ENCODE peak calls at places on chromosomes 16 and 17, in nine cellular contexts. One of them, this sample, is unnamed.

GRCh38 chr16:75385507-75386152 is 47.7 kb downstream of the CFDP1 start:
- DNase-seq in neural crest cell: no peak
- DNase-seq in activated CD8-positive, alpha-beta T cell treated with anti-CD3 and anti-CD28 coated beads for 36 hours: no peak
- DNase-seq in activated CD4-positive, alpha-beta T cell treated with anti-CD3 and anti-CD28 coated beads, Interleukin-2, amount 50 U/mL, for 4 hours: no peak
- DNase-seq in HEK293T: peak
- DNase-seq in hippocampal formation: no peak
- DNase-seq in stimulated activated CD8-positive, alpha-beta memory T cell treated with anti-CD3 and anti-CD28 coated beads, Interleukin-12 subunit alpha, Interleukin-12 subunit beta, amount 100 ng/mL, for 4 hours: no peak
- DNase-seq in myocyte: peak
- DNase-seq in H54: no peak
- DNase-seq in this sample: peak

GRCh38 chr17:78137392-78138203 is 7.0 kb downstream of the TMC8 start:
- DNase-seq in neural crest cell: no peak
- DNase-seq in activated CD8-positive, alpha-beta T cell treated with anti-CD3 and anti-CD28 coated beads for 36 hours: peak
- DNase-seq in activated CD4-positive, alpha-beta T cell treated with anti-CD3 and anti-CD28 coated beads, Interleukin-2, amount 50 U/mL, for 4 hours: no peak
- DNase-seq in HEK293T: no peak
- DNase-seq in hippocampal formation: no peak
- DNase-seq in stimulated activated CD8-positive, alpha-beta memory T cell treated with anti-CD3 and anti-CD28 coated beads, Interleukin-12 subunit alpha, Interleukin-12 subunit beta, amount 100 ng/mL, for 4 hours: no peak
- DNase-seq in myocyte: no peak
- DNase-seq in H54: no peak
- DNase-seq in this sample: no peak

GRCh38 chr16:3142327-3142726 is 7.5 kb downstream of the ZNF213 start:
- DNase-seq in neural crest cell: no peak
- DNase-seq in activated CD8-positive, alpha-beta T cell treated with anti-CD3 and anti-CD28 coated beads for 36 hours: no peak
- DNase-seq in activated CD4-positive, alpha-beta T cell treated with anti-CD3 and anti-CD28 coated beads, Interleukin-2, amount 50 U/mL, for 4 hours: no peak
- DNase-seq in HEK293T: no peak
- DNase-seq in hippocampal formation: no peak
- DNase-seq in stimulated activated CD8-positive, alpha-beta memory T cell treated with anti-CD3 and anti-CD28 coated beads, Interleukin-12 subunit alpha, Interleukin-12 subunit beta, amount 100 ng/mL, for 4 hours: no peak
- DNase-seq in myocyte: no peak
- DNase-seq in H54: no peak
- DNase-seq in this sample: no peak

GRCh38 chr17:9173386-9173983 is 152.2 kb downstream of the NTN1 start:
- DNase-seq in neural crest cell: no peak
- DNase-seq in activated CD8-positive, alpha-beta T cell treated with anti-CD3 and anti-CD28 coated beads for 36 hours: no peak
- DNase-seq in activated CD4-positive, alpha-beta T cell treated with anti-CD3 and anti-CD28 coated beads, Interleukin-2, amount 50 U/mL, for 4 hours: no peak
- DNase-seq in HEK293T: no peak
- DNase-seq in hippocampal formation: no peak
- DNase-seq in stimulated activated CD8-positive, alpha-beta memory T cell treated with anti-CD3 and anti-CD28 coated beads, Interleukin-12 subunit alpha, Interleukin-12 subunit beta, amount 100 ng/mL, for 4 hours: no peak
- DNase-seq in myocyte: no peak
- DNase-seq in H54: no peak
- DNase-seq in this sample: no peak

GRCh38 chr16:66660422-66661209 is 35.9 kb downstream of the CMTM4 start:
- DNase-seq in neural crest cell: peak
- DNase-seq in activated CD8-positive, alpha-beta T cell treated with anti-CD3 and anti-CD28 coated beads for 36 hours: no peak
- DNase-seq in activated CD4-positive, alpha-beta T cell treated with anti-CD3 and anti-CD28 coated beads, Interleukin-2, amount 50 U/mL, for 4 hours: no peak
- DNase-seq in HEK293T: peak
- DNase-seq in hippocampal formation: peak
- DNase-seq in stimulated activated CD8-positive, alpha-beta memory T cell treated with anti-CD3 and anti-CD28 coated beads, Interleukin-12 subunit alpha, Interleukin-12 subunit beta, amount 100 ng/mL, for 4 hours: no peak
- DNase-seq in myocyte: peak
- DNase-seq in H54: peak
- DNase-seq in this sample: peak

GRCh38 chr16:88789593-88789992 is 4.6 kb upstream of the PIEZO1 start:
- DNase-seq in neural crest cell: no peak
- DNase-seq in activated CD8-positive, alpha-beta T cell treated with anti-CD3 and anti-CD28 coated beads for 36 hours: no peak
- DNase-seq in activated CD4-positive, alpha-beta T cell treated with anti-CD3 and anti-CD28 coated beads, Interleukin-2, amount 50 U/mL, for 4 hours: no peak
- DNase-seq in HEK293T: no peak
- DNase-seq in hippocampal formation: no peak
- DNase-seq in stimulated activated CD8-positive, alpha-beta memory T cell treated with anti-CD3 and anti-CD28 coated beads, Interleukin-12 subunit alpha, Interleukin-12 subunit beta, amount 100 ng/mL, for 4 hours: no peak
- DNase-seq in myocyte: peak
- DNase-seq in H54: no peak
- DNase-seq in this sample: no peak

GRCh38 chr17:81865733-81866439 is 5.3 kb downstream of the ARHGDIA start:
- DNase-seq in neural crest cell: no peak
- DNase-seq in activated CD8-positive, alpha-beta T cell treated with anti-CD3 and anti-CD28 coated beads for 36 hours: no peak
- DNase-seq in activated CD4-positive, alpha-beta T cell treated with anti-CD3 and anti-CD28 coated beads, Interleukin-2, amount 50 U/mL, for 4 hours: no peak
- DNase-seq in HEK293T: no peak
- DNase-seq in hippocampal formation: no peak
- DNase-seq in stimulated activated CD8-positive, alpha-beta memory T cell treated with anti-CD3 and anti-CD28 coated beads, Interleukin-12 subunit alpha, Interleukin-12 subunit beta, amount 100 ng/mL, for 4 hours: no peak
- DNase-seq in myocyte: no peak
- DNase-seq in H54: no peak
- DNase-seq in this sample: no peak

GRCh38 chr16:88924834-88925539 is 52.0 kb downstream of the CBFA2T3 start:
- DNase-seq in neural crest cell: no peak
- DNase-seq in activated CD8-positive, alpha-beta T cell treated with anti-CD3 and anti-CD28 coated beads for 36 hours: peak
- DNase-seq in activated CD4-positive, alpha-beta T cell treated with anti-CD3 and anti-CD28 coated beads, Interleukin-2, amount 50 U/mL, for 4 hours: no peak
- DNase-seq in HEK293T: peak
- DNase-seq in hippocampal formation: no peak
- DNase-seq in stimulated activated CD8-positive, alpha-beta memory T cell treated with anti-CD3 and anti-CD28 coated beads, Interleukin-12 subunit alpha, Interleukin-12 subunit beta, amount 100 ng/mL, for 4 hours: no peak
- DNase-seq in myocyte: peak
- DNase-seq in H54: peak
- DNase-seq in this sample: peak

GRCh38 chr17:7336240-7337175 is at the start of gene ACAP1:
- DNase-seq in neural crest cell: no peak
- DNase-seq in activated CD8-positive, alpha-beta T cell treated with anti-CD3 and anti-CD28 coated beads for 36 hours: peak
- DNase-seq in activated CD4-positive, alpha-beta T cell treated with anti-CD3 and anti-CD28 coated beads, Interleukin-2, amount 50 U/mL, for 4 hours: peak
- DNase-seq in HEK293T: no peak
- DNase-seq in hippocampal formation: no peak
- DNase-seq in stimulated activated CD8-positive, alpha-beta memory T cell treated with anti-CD3 and anti-CD28 coated beads, Interleukin-12 subunit alpha, Interleukin-12 subunit beta, amount 100 ng/mL, for 4 hours: peak
- DNase-seq in myocyte: no peak
- DNase-seq in H54: no peak
- DNase-seq in this sample: no peak

GRCh38 chr16:16861546-16861945 is 482.6 kb downstream of the NPIPA7 start:
- DNase-seq in neural crest cell: peak
- DNase-seq in activated CD8-positive, alpha-beta T cell treated with anti-CD3 and anti-CD28 coated beads for 36 hours: peak
- DNase-seq in activated CD4-positive, alpha-beta T cell treated with anti-CD3 and anti-CD28 coated beads, Interleukin-2, amount 50 U/mL, for 4 hours: peak
- DNase-seq in HEK293T: peak
- DNase-seq in hippocampal formation: peak
- DNase-seq in stimulated activated CD8-positive, alpha-beta memory T cell treated with anti-CD3 and anti-CD28 coated beads, Interleukin-12 subunit alpha, Interleukin-12 subunit beta, amount 100 ng/mL, for 4 hours: peak
- DNase-seq in myocyte: peak
- DNase-seq in H54: peak
- DNase-seq in this sample: peak

GRCh38 chr16:68194263-68194662 is 41.7 kb downstream of the ESRP2 start:
- DNase-seq in neural crest cell: no peak
- DNase-seq in activated CD8-positive, alpha-beta T cell treated with anti-CD3 and anti-CD28 coated beads for 36 hours: no peak
- DNase-seq in activated CD4-positive, alpha-beta T cell treated with anti-CD3 and anti-CD28 coated beads, Interleukin-2, amount 50 U/mL, for 4 hours: no peak
- DNase-seq in HEK293T: no peak
- DNase-seq in hippocampal formation: no peak
- DNase-seq in stimulated activated CD8-positive, alpha-beta memory T cell treated with anti-CD3 and anti-CD28 coated beads, Interleukin-12 subunit alpha, Interleukin-12 subunit beta, amount 100 ng/mL, for 4 hours: no peak
- DNase-seq in myocyte: no peak
- DNase-seq in H54: no peak
- DNase-seq in this sample: no peak

GRCh38 chr17:57615836-57616235 is 129.3 kb downstream of the CCDC182 start:
- DNase-seq in neural crest cell: no peak
- DNase-seq in activated CD8-positive, alpha-beta T cell treated with anti-CD3 and anti-CD28 coated beads for 36 hours: no peak
- DNase-seq in activated CD4-positive, alpha-beta T cell treated with anti-CD3 and anti-CD28 coated beads, Interleukin-2, amount 50 U/mL, for 4 hours: no peak
- DNase-seq in HEK293T: no peak
- DNase-seq in hippocampal formation: no peak
- DNase-seq in stimulated activated CD8-positive, alpha-beta memory T cell treated with anti-CD3 and anti-CD28 coated beads, Interleukin-12 subunit alpha, Interleukin-12 subunit beta, amount 100 ng/mL, for 4 hours: no peak
- DNase-seq in myocyte: no peak
- DNase-seq in H54: no peak
- DNase-seq in this sample: no peak

GRCh38 chr16:35431829-35432663 is 1972.6 kb downstream of the TP53TG3F start:
- DNase-seq in neural crest cell: no peak
- DNase-seq in activated CD8-positive, alpha-beta T cell treated with anti-CD3 and anti-CD28 coated beads for 36 hours: peak
- DNase-seq in activated CD4-positive, alpha-beta T cell treated with anti-CD3 and anti-CD28 coated beads, Interleukin-2, amount 50 U/mL, for 4 hours: no peak
- DNase-seq in HEK293T: peak
- DNase-seq in hippocampal formation: peak
- DNase-seq in stimulated activated CD8-positive, alpha-beta memory T cell treated with anti-CD3 and anti-CD28 coated beads, Interleukin-12 subunit alpha, Interleukin-12 subunit beta, amount 100 ng/mL, for 4 hours: no peak
- DNase-seq in myocyte: no peak
- DNase-seq in H54: peak
- DNase-seq in this sample: peak

GRCh38 chr16:26078971-26079370 is 387.2 kb downstream of the HS3ST4 start:
- DNase-seq in neural crest cell: no peak
- DNase-seq in activated CD8-positive, alpha-beta T cell treated with anti-CD3 and anti-CD28 coated beads for 36 hours: no peak
- DNase-seq in activated CD4-positive, alpha-beta T cell treated with anti-CD3 and anti-CD28 coated beads, Interleukin-2, amount 50 U/mL, for 4 hours: no peak
- DNase-seq in HEK293T: no peak
- DNase-seq in hippocampal formation: no peak
- DNase-seq in stimulated activated CD8-positive, alpha-beta memory T cell treated with anti-CD3 and anti-CD28 coated beads, Interleukin-12 subunit alpha, Interleukin-12 subunit beta, amount 100 ng/mL, for 4 hours: no peak
- DNase-seq in myocyte: no peak
- DNase-seq in H54: no peak
- DNase-seq in this sample: no peak

GRCh38 chr17:21214777-21215541 is 998 bp upstream of the TMEM11 start:
- DNase-seq in neural crest cell: peak
- DNase-seq in activated CD8-positive, alpha-beta T cell treated with anti-CD3 and anti-CD28 coated beads for 36 hours: peak
- DNase-seq in activated CD4-positive, alpha-beta T cell treated with anti-CD3 and anti-CD28 coated beads, Interleukin-2, amount 50 U/mL, for 4 hours: no peak
- DNase-seq in HEK293T: no peak
- DNase-seq in hippocampal formation: peak
- DNase-seq in stimulated activated CD8-positive, alpha-beta memory T cell treated with anti-CD3 and anti-CD28 coated beads, Interleukin-12 subunit alpha, Interleukin-12 subunit beta, amount 100 ng/mL, for 4 hours: no peak
- DNase-seq in myocyte: no peak
- DNase-seq in H54: no peak
- DNase-seq in this sample: no peak

This sample was measured in HuH-7.